ENCODE peak calls at places on chromosomes 4 and X, in seven cellular contexts. R is HepG2, S is H1, A is SK-N-SH, F is GM12892, Q is K562, I is GM12878. P is an unnamed sample.

GRCh38 chr4:80215449-80216052 is 18.2 kb downstream of the PRDM8 start:
- DNase-seq in R (peak; percentile 1), S (no peak), A (no peak), F (no peak), Q (peak; percentile 41), I (no peak), P (no peak)

GRCh38 chr4:77819836-77820679 is 890 bp upstream of the CNOT6L start:
- DNase-seq in R (peak; percentile 52), S (no peak), A (peak; percentile 94), F (peak; percentile 67), Q (peak; percentile 94), I (peak; percentile 37), P (peak; percentile 75)

GRCh38 chr4:74158561-74159396 is 861 bp downstream of the MTHFD2L start:
- DNase-seq in R (no peak), S (no peak), A (no peak), F (no peak), Q (no peak), I (peak; percentile 9), P (no peak)

GRCh38 chr4:100428051-100428450 is 89.8 kb downstream of the EMCN start:
- DNase-seq in R (no peak), S (no peak), A (no peak), F (no peak), Q (no peak), I (no peak), P (no peak)

GRCh38 chr4:157095716-157096115 is 19.8 kb downstream of the GLRB start:
- DNase-seq in R (no peak), S (no peak), A (no peak), F (no peak), Q (no peak), I (no peak), P (no peak)

GRCh38 chrX:65696613-65697012 is 29.2 kb downstream of the MSN start:
- DNase-seq in R (no peak), S (no peak), A (no peak), F (no peak), Q (peak; percentile 57), I (no peak), P (no peak)

GRCh38 chr4:69920874-69921273 is 10.0 kb upstream of the CSN1S1 start:
- DNase-seq in R (no peak), S (no peak), A (no peak), F (no peak), Q (no peak), I (no peak), P (no peak)

GRCh38 chrX:130688360-130688759 is 214.6 kb downstream of the ENOX2 start:
- DNase-seq in R (no peak), S (no peak), A (no peak), F (no peak), Q (no peak), I (no peak), P (no peak)

GRCh38 chr4:36568575-36568974 is 287.2 kb downstream of the DTHD1 start:
- DNase-seq in R (no peak), S (no peak), A (no peak), F (no peak), Q (no peak), I (no peak), P (no peak)

GRCh38 chr4:184806711-184807110 is 19.1 kb downstream of the ACSL1 start:
- DNase-seq in R (no peak), S (no peak), A (no peak), F (no peak), Q (no peak), I (no peak), P (no peak)

GRCh38 chr4:147737623-147738022 is 5.7 kb downstream of the ARHGAP10 start:
- DNase-seq in R (no peak), S (no peak), A (no peak), F (no peak), Q (no peak), I (no peak), P (no peak)

GRCh38 chrX:1336331-1337143 is at the start of gene IL3RA:
- DNase-seq in R (no peak), S (no peak), A (no peak), F (no peak), Q (no peak), I (peak; percentile 52), P (no peak)

GRCh38 chr4:78651250-78651860 is 99.8 kb downstream of the ANXA3 start:
- DNase-seq in R (no peak), S (no peak), A (no peak), F (no peak), Q (no peak), I (no peak), P (no peak)

GRCh38 chr4:110411599-110412011 is 64.3 kb upstream of the ENPEP start:
- DNase-seq in R (no peak), S (peak; percentile 65), A (peak; percentile 26), F (no peak), Q (no peak), I (no peak), P (no peak)

GRCh38 chr4:113773756-113774155 is 12.2 kb upstream of the CAMK2D start:
- DNase-seq in R (no peak), S (no peak), A (no peak), F (no peak), Q (no peak), I (no peak), P (no peak)

GRCh38 chrX:154749856-154750255 is 1.0 kb downstream of the GAB3 start:
- DNase-seq in R (no peak), S (no peak), A (no peak), F (no peak), Q (peak; percentile 44), I (no peak), P (no peak)

GRCh38 chrX:150410513-150410912 is 47.4 kb downstream of the MAMLD1 start:
- DNase-seq in R (no peak), S (no peak), A (no peak), F (no peak), Q (no peak), I (no peak), P (no peak)

GRCh38 chr4:154617820-154618317 is 5.4 kb upstream of the FGG start:
- DNase-seq in R (peak; percentile 99), S (no peak), A (no peak), F (no peak), Q (no peak), I (no peak), P (no peak)

GRCh38 chr4:17068396-17068795 is 170.0 kb upstream of the LDB2 start:
- DNase-seq in R (no peak), S (no peak), A (no peak), F (no peak), Q (no peak), I (no peak), P (no peak)

GRCh38 chr4:76687730-76688441 is 210.1 kb downstream of the SOWAHB start:
- DNase-seq in R (no peak), S (no peak), A (peak; percentile 52), F (no peak), Q (peak; percentile 47), I (no peak), P (no peak)

GRCh38 chr4:67288964-67289363 is 256.3 kb downstream of the CENPC start:
- DNase-seq in R (peak; percentile 14), S (peak; percentile 46), A (peak; percentile 34), F (no peak), Q (peak; percentile 54), I (no peak), P (peak; percentile 17)

GRCh38 chr4:79848329-79848728 is 224.7 kb downstream of the ANTXR2 start:
- DNase-seq in R (no peak), S (no peak), A (no peak), F (no peak), Q (no peak), I (no peak), P (no peak)

GRCh38 chr4:143482753-143483362 is 30.6 kb upstream of the SMARCA5 start:
- DNase-seq in R (peak; percentile 16), S (no peak), A (peak; percentile 25), F (no peak), Q (peak; percentile 56), I (no peak), P (peak; percentile 12)

GRCh38 chr4:7134737-7135388 is 57.5 kb upstream of the SORCS2 start:
- DNase-seq in R (no peak), S (no peak), A (no peak), F (no peak), Q (no peak), I (no peak), P (no peak)

DNA sequence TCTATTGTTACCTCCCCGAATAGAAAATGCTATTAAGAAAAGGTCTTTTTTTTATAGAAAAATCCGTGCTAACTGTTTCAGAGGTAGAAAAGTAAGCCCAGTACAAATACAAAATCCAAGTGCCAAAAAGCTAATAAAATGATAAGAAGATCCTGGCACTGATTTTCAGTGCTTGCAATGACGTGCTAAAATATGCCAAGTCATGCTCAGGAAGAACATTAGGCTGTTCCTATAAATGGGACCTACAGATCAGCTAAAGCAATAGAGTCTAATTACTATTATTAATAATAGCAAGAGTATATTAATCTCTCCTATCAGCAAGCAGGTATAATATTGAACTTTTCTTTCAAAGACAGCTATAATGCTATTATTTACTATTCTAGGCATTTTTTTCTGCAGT is 305.8 kb downstream of the PPARGC1A start:
- DNase-seq in R (no peak), S (no peak), A (no peak), F (no peak), Q (no peak), I (no peak), P (no peak)
- TF ChIP-seq TAF1 in R (no peak), S (no peak), A (no peak), F (no peak), Q (no peak), I (no peak), P (no peak)

DNA sequence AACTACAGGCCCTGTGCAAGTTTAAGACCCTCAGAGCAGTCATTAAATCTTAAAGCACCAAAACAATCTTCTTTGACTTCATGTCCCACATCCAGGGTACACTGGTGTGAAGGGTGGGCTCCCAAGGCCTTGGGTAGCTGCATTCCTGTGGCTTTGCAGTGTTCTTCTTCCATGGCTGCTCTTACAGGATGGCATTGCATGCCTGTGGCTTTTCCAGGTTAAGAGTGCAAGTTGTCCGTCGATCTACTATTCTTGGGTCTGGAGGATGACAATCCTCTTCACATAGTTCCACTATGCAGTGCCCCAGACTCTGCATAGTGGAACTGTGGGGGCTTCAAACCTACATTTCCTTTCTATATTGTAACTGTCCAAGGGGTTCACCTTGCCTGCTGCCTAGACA is 494.5 kb downstream of the CFAP47 start:
- DNase-seq in R (no peak), S (no peak), A (no peak), F (no peak), Q (no peak), I (no peak), P (no peak)
- TF ChIP-seq TAF1 in R (no peak), S (no peak), A (no peak), F (no peak), Q (no peak), I (no peak), P (no peak)

DNA sequence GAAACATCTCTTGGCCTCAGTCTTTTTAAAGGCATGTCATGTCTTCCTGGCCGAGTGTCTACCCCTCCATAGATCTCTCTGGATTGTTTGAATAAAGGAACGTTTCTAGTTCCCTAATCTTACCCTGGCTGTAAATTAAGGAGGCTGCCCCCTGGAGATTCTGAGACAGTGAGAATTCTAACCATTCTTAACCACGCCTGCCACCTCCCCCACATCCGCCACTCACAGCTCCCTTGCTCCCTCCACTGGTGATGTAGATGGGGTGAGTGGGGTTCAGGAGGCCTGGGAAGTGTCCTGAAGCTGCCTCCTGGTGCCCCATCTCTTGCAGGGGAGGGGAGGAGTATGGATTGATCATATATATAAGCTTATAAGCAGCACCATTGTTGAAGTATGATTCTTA is 48.0 kb upstream of the TRIM2 start:
- DNase-seq in R (no peak), S (no peak), A (no peak), F (no peak), Q (peak; percentile 52), I (no peak), P (no peak)
- TF ChIP-seq TAF1 in R (no peak), S (no peak), A (no peak), F (no peak), Q (no peak), I (no peak), P (no peak)

GRCh38 chrX:14864626-14865025 is 8.2 kb downstream of the FANCB start:
- DNase-seq in R (no peak), S (no peak), A (no peak), F (no peak), Q (no peak), I (no peak), P (no peak)
- TF ChIP-seq TAF1 in R (no peak), S (no peak), A (no peak), F (no peak), Q (no peak), I (no peak), P (no peak)

P was measured in GM12891.